ENCODE peak calls at places on chromosomes 6 and 20, in ten cellular contexts. One of them, this sample, is unnamed.

GRCh38 chr6:133854633-133855598 is 34.0 kb upstream of the TCF21 start:
- DNase-seq in CD8-positive, alpha-beta memory T cell: no peak
- DNase-seq in neural crest cell: peak
- DNase-seq in AG08396: no peak
- DNase-seq in hepatocyte: peak
- DNase-seq in BJ: no peak
- DNase-seq in adrenal gland: no peak
- DNase-seq in naive B cell: no peak
- DNase-seq in effector CD4-positive, alpha-beta T cell: no peak
- DNase-seq in adipocyte: peak
- DNase-seq in this sample: no peak

GRCh38 chr20:2798814-2799213 is 1.6 kb downstream of the CPXM1 start:
- DNase-seq in adipocyte: no peak
- DNase-seq in naive B cell: no peak
- DNase-seq in hepatocyte: no peak
- DNase-seq in AG08396: peak
- DNase-seq in BJ: no peak
- DNase-seq in effector CD4-positive, alpha-beta T cell: no peak
- DNase-seq in CD8-positive, alpha-beta memory T cell: no peak
- DNase-seq in adrenal gland: no peak
- DNase-seq in neural crest cell: no peak
- DNase-seq in this sample: no peak

GRCh38 chr6:32668226-32668747 is 1.8 kb upstream of the HLA-DQB1 start:
- DNase-seq in naive B cell: peak
- DNase-seq in effector CD4-positive, alpha-beta T cell: peak
- DNase-seq in adipocyte: no peak
- DNase-seq in AG08396: no peak
- DNase-seq in BJ: no peak
- DNase-seq in neural crest cell: no peak
- DNase-seq in hepatocyte: peak
- DNase-seq in CD8-positive, alpha-beta memory T cell: peak
- DNase-seq in adrenal gland: peak
- DNase-seq in this sample: no peak

GRCh38 chr6:74187811-74188210 is 491.8 kb downstream of the CD109 start:
- DNase-seq in AG08396: no peak
- DNase-seq in neural crest cell: no peak
- DNase-seq in BJ: no peak
- DNase-seq in adipocyte: no peak
- DNase-seq in adrenal gland: no peak
- DNase-seq in naive B cell: no peak
- DNase-seq in effector CD4-positive, alpha-beta T cell: no peak
- DNase-seq in CD8-positive, alpha-beta memory T cell: no peak
- DNase-seq in hepatocyte: no peak
- DNase-seq in this sample: no peak

GRCh38 chr6:53192590-53193232 is 44.1 kb upstream of the GCM1 start:
- DNase-seq in BJ: no peak
- DNase-seq in adipocyte: peak
- DNase-seq in hepatocyte: peak
- DNase-seq in AG08396: peak
- DNase-seq in neural crest cell: peak
- DNase-seq in CD8-positive, alpha-beta memory T cell: no peak
- DNase-seq in adrenal gland: peak
- DNase-seq in effector CD4-positive, alpha-beta T cell: no peak
- DNase-seq in naive B cell: no peak
- DNase-seq in this sample: no peak

GRCh38 chr6:122623279-122623678 is 13.1 kb downstream of the PKIB start:
- DNase-seq in adrenal gland: no peak
- DNase-seq in adipocyte: no peak
- DNase-seq in BJ: no peak
- DNase-seq in naive B cell: no peak
- DNase-seq in CD8-positive, alpha-beta memory T cell: no peak
- DNase-seq in neural crest cell: no peak
- DNase-seq in AG08396: no peak
- DNase-seq in effector CD4-positive, alpha-beta T cell: no peak
- DNase-seq in hepatocyte: no peak
- DNase-seq in this sample: no peak

GRCh38 chr6:84926756-84927155 is 162.4 kb upstream of the TBX18 start:
- DNase-seq in BJ: no peak
- DNase-seq in adipocyte: no peak
- DNase-seq in effector CD4-positive, alpha-beta T cell: no peak
- DNase-seq in adrenal gland: no peak
- DNase-seq in naive B cell: no peak
- DNase-seq in CD8-positive, alpha-beta memory T cell: no peak
- DNase-seq in hepatocyte: no peak
- DNase-seq in AG08396: no peak
- DNase-seq in neural crest cell: no peak
- DNase-seq in this sample: peak

GRCh38 chr6:155319902-155320301 is 5.6 kb upstream of the TFB1M start:
- DNase-seq in adipocyte: no peak
- DNase-seq in BJ: no peak
- DNase-seq in naive B cell: peak
- DNase-seq in neural crest cell: no peak
- DNase-seq in effector CD4-positive, alpha-beta T cell: no peak
- DNase-seq in adrenal gland: no peak
- DNase-seq in hepatocyte: no peak
- DNase-seq in CD8-positive, alpha-beta memory T cell: no peak
- DNase-seq in AG08396: no peak
- DNase-seq in this sample: no peak

GRCh38 chr20:23178806-23179205 is 92.7 kb upstream of the CD93 start:
- DNase-seq in hepatocyte: no peak
- DNase-seq in effector CD4-positive, alpha-beta T cell: no peak
- DNase-seq in AG08396: no peak
- DNase-seq in adrenal gland: no peak
- DNase-seq in naive B cell: no peak
- DNase-seq in BJ: no peak
- DNase-seq in neural crest cell: no peak
- DNase-seq in adipocyte: no peak
- DNase-seq in CD8-positive, alpha-beta memory T cell: no peak
- DNase-seq in this sample: no peak

GRCh38 chr20:963795-964194 is 38.3 kb downstream of the RSPO4 start:
- DNase-seq in hepatocyte: no peak
- DNase-seq in adrenal gland: no peak
- DNase-seq in naive B cell: no peak
- DNase-seq in AG08396: no peak
- DNase-seq in neural crest cell: no peak
- DNase-seq in CD8-positive, alpha-beta memory T cell: no peak
- DNase-seq in adipocyte: no peak
- DNase-seq in BJ: no peak
- DNase-seq in effector CD4-positive, alpha-beta T cell: no peak
- DNase-seq in this sample: no peak

GRCh38 chr6:47034919-47035318 is 7.2 kb downstream of the ADGRF1 start:
- DNase-seq in adipocyte: peak
- DNase-seq in neural crest cell: no peak
- DNase-seq in hepatocyte: peak
- DNase-seq in AG08396: peak
- DNase-seq in naive B cell: no peak
- DNase-seq in effector CD4-positive, alpha-beta T cell: no peak
- DNase-seq in adrenal gland: peak
- DNase-seq in BJ: peak
- DNase-seq in CD8-positive, alpha-beta memory T cell: no peak
- DNase-seq in this sample: peak

GRCh38 chr6:169738204-169738971 is 13.0 kb downstream of the DYNLT2 start:
- DNase-seq in adrenal gland: no peak
- DNase-seq in CD8-positive, alpha-beta memory T cell: no peak
- DNase-seq in AG08396: no peak
- DNase-seq in naive B cell: no peak
- DNase-seq in adipocyte: peak
- DNase-seq in BJ: no peak
- DNase-seq in hepatocyte: no peak
- DNase-seq in effector CD4-positive, alpha-beta T cell: no peak
- DNase-seq in neural crest cell: no peak
- DNase-seq in this sample: no peak

GRCh38 chr20:22807646-22808045 is 223.3 kb upstream of the FOXA2 start:
- DNase-seq in hepatocyte: no peak
- DNase-seq in CD8-positive, alpha-beta memory T cell: no peak
- DNase-seq in adrenal gland: peak
- DNase-seq in naive B cell: no peak
- DNase-seq in adipocyte: no peak
- DNase-seq in neural crest cell: no peak
- DNase-seq in AG08396: no peak
- DNase-seq in BJ: no peak
- DNase-seq in effector CD4-positive, alpha-beta T cell: no peak
- DNase-seq in this sample: no peak

GRCh38 chr6:23137596-23137995 is 568.2 kb downstream of the HDGFL1 start:
- DNase-seq in AG08396: no peak
- DNase-seq in neural crest cell: no peak
- DNase-seq in naive B cell: no peak
- DNase-seq in BJ: no peak
- DNase-seq in adipocyte: peak
- DNase-seq in adrenal gland: no peak
- DNase-seq in effector CD4-positive, alpha-beta T cell: no peak
- DNase-seq in CD8-positive, alpha-beta memory T cell: no peak
- DNase-seq in hepatocyte: peak
- DNase-seq in this sample: no peak

GRCh38 chr6:104596091-104596490 is 263.6 kb downstream of the HACE1 start:
- DNase-seq in adrenal gland: no peak
- DNase-seq in CD8-positive, alpha-beta memory T cell: no peak
- DNase-seq in adipocyte: no peak
- DNase-seq in neural crest cell: no peak
- DNase-seq in BJ: no peak
- DNase-seq in effector CD4-positive, alpha-beta T cell: no peak
- DNase-seq in naive B cell: no peak
- DNase-seq in hepatocyte: no peak
- DNase-seq in AG08396: no peak
- DNase-seq in this sample: no peak

GRCh38 chr6:44464527-44465310 is 77.2 kb downstream of the CDC5L start:
- DNase-seq in AG08396: no peak
- DNase-seq in CD8-positive, alpha-beta memory T cell: no peak
- DNase-seq in neural crest cell: no peak
- DNase-seq in effector CD4-positive, alpha-beta T cell: no peak
- DNase-seq in BJ: no peak
- DNase-seq in adipocyte: peak
- DNase-seq in hepatocyte: no peak
- DNase-seq in naive B cell: no peak
- DNase-seq in adrenal gland: peak
- DNase-seq in this sample: peak

GRCh38 chr20:22921595-22922421 is 113.3 kb upstream of the SSTR4 start:
- DNase-seq in AG08396: peak
- DNase-seq in effector CD4-positive, alpha-beta T cell: no peak
- DNase-seq in adrenal gland: peak
- DNase-seq in BJ: peak
- DNase-seq in neural crest cell: no peak
- DNase-seq in CD8-positive, alpha-beta memory T cell: no peak
- DNase-seq in naive B cell: no peak
- DNase-seq in hepatocyte: no peak
- DNase-seq in adipocyte: peak
- DNase-seq in this sample: peak

GRCh38 chr6:43644940-43645612 is at the start of gene RSPH9:
- DNase-seq in BJ: no peak
- DNase-seq in AG08396: peak
- DNase-seq in neural crest cell: peak
- DNase-seq in adipocyte: peak
- DNase-seq in hepatocyte: peak
- DNase-seq in CD8-positive, alpha-beta memory T cell: peak
- DNase-seq in naive B cell: peak
- DNase-seq in adrenal gland: peak
- DNase-seq in effector CD4-positive, alpha-beta T cell: peak
- DNase-seq in this sample: peak

GRCh38 chr20:44792794-44793193 is 17.6 kb downstream of the RIMS4 start:
- DNase-seq in hepatocyte: no peak
- DNase-seq in naive B cell: no peak
- DNase-seq in effector CD4-positive, alpha-beta T cell: no peak
- DNase-seq in neural crest cell: no peak
- DNase-seq in BJ: no peak
- DNase-seq in CD8-positive, alpha-beta memory T cell: no peak
- DNase-seq in adrenal gland: no peak
- DNase-seq in adipocyte: no peak
- DNase-seq in AG08396: no peak
- DNase-seq in this sample: no peak

GRCh38 chr6:15254074-15254975 is 8.5 kb downstream of the JARID2 start:
- DNase-seq in adipocyte: no peak
- DNase-seq in AG08396: no peak
- DNase-seq in neural crest cell: no peak
- DNase-seq in effector CD4-positive, alpha-beta T cell: no peak
- DNase-seq in BJ: no peak
- DNase-seq in naive B cell: peak
- DNase-seq in hepatocyte: no peak
- DNase-seq in adrenal gland: no peak
- DNase-seq in CD8-positive, alpha-beta memory T cell: no peak
- DNase-seq in this sample: peak

GRCh38 chr6:82878812-82879211 is 186.8 kb downstream of the UBE3D start:
- DNase-seq in effector CD4-positive, alpha-beta T cell: no peak
- DNase-seq in AG08396: no peak
- DNase-seq in BJ: no peak
- DNase-seq in CD8-positive, alpha-beta memory T cell: no peak
- DNase-seq in adrenal gland: no peak
- DNase-seq in adipocyte: peak
- DNase-seq in hepatocyte: peak
- DNase-seq in neural crest cell: no peak
- DNase-seq in naive B cell: no peak
- DNase-seq in this sample: no peak